ENCODE peak calls at places on chromosomes 1 and 21, in ten cellular contexts. Y, B, D, O, L, Q, S, T, F and J are unnamed samples.

GRCh38 chr1:155977607-155978324 is 581 bp downstream of the ARHGEF2 start:
- DNase-seq in Y (peak), B (peak), D (peak), O (peak), L (no peak), Q (no peak), S (no peak), T (no peak), F (no peak), J (no peak)

GRCh38 chr1:169025412-169025811 is 81.1 kb upstream of the ATP1B1 start:
- DNase-seq in Y (no peak), B (no peak), D (no peak), O (no peak), L (no peak), Q (no peak), S (no peak), T (no peak), F (no peak), J (no peak)

GRCh38 chr1:41919764-41920397 is 1.2 kb upstream of the HIVEP3 start:
- DNase-seq in Y (peak), B (peak), D (peak), O (peak), L (no peak), Q (peak), S (no peak), T (no peak), F (peak), J (no peak)

GRCh38 chr1:179230251-179230650 is 774 bp upstream of the ABL2 start:
- DNase-seq in Y (peak), B (no peak), D (no peak), O (no peak), L (peak), Q (no peak), S (peak), T (no peak), F (no peak), J (no peak)

GRCh38 chr1:205570796-205571537 is 60.8 kb downstream of the ELK4 start:
- DNase-seq in Y (no peak), B (no peak), D (no peak), O (no peak), L (peak), Q (no peak), S (no peak), T (peak), F (no peak), J (no peak)

GRCh38 chr1:77394166-77394565 is 112.3 kb downstream of the AK5 start:
- DNase-seq in Y (no peak), B (no peak), D (no peak), O (no peak), L (peak), Q (no peak), S (no peak), T (no peak), F (no peak), J (no peak)

GRCh38 chr1:174160109-174160473 is 771 bp downstream of the RABGAP1L start:
- DNase-seq in Y (peak), B (peak), D (peak), O (peak), L (peak), Q (peak), S (peak), T (peak), F (no peak), J (no peak)

GRCh38 chr1:2555634-2556276 is 416 bp upstream of the TNFRSF14 start:
- DNase-seq in Y (no peak), B (peak), D (no peak), O (no peak), L (peak), Q (peak), S (no peak), T (peak), F (peak), J (no peak)

GRCh38 chr21:36790616-36791015 is 91.7 kb downstream of the SIM2 start:
- DNase-seq in Y (peak), B (no peak), D (no peak), O (no peak), L (no peak), Q (no peak), S (no peak), T (no peak), F (no peak), J (no peak)